ENCODE peak calls at places on chromosomes 16 and 17, in four cellular contexts. One of them, this sample, is unnamed.

GRCh38 chr16:58197314-58198012 is 443 bp downstream of the CSNK2A2 start:
- DNase-seq in HepG2: no peak
- DNase-seq in K562: peak; percentile 70
- DNase-seq in WTC11: peak; percentile 19
- DNase-seq in this sample: no peak

GRCh38 chr17:68318103-68318991 is 27.1 kb downstream of the ARSG start:
- DNase-seq in WTC11: no peak
- DNase-seq in HepG2: peak; percentile 87
- DNase-seq in K562: no peak
- DNase-seq in this sample: peak; percentile 53

GRCh38 chr17:75241996-75242460 is 19.4 kb downstream of the GGA3 start:
- DNase-seq in WTC11: no peak
- DNase-seq in HepG2: no peak
- DNase-seq in K562: no peak
- DNase-seq in this sample: no peak

GRCh38 chr16:49468611-49469322 is 95.2 kb downstream of the C16orf78 start:
- DNase-seq in K562: no peak
- DNase-seq in HepG2: no peak
- DNase-seq in WTC11: no peak
- DNase-seq in this sample: no peak

GRCh38 chr16:87490091-87490798 is 2.6 kb downstream of the ZCCHC14 start:
- DNase-seq in K562: no peak
- DNase-seq in HepG2: no peak
- DNase-seq in WTC11: no peak
- DNase-seq in this sample: no peak

GRCh38 chr16:3171181-3171854 is 16.7 kb upstream of the OR1F1 start:
- DNase-seq in WTC11: peak; percentile 72
- DNase-seq in K562: no peak
- DNase-seq in HepG2: no peak
- DNase-seq in this sample: no peak

GRCh38 chr16:77409311-77409710 is 25.5 kb downstream of the ADAMTS18 start:
- DNase-seq in HepG2: no peak
- DNase-seq in WTC11: no peak
- DNase-seq in K562: no peak
- DNase-seq in this sample: no peak

GRCh38 chr16:4053663-4054479 is 62.4 kb downstream of the ADCY9 start:
- DNase-seq in WTC11: no peak
- DNase-seq in HepG2: no peak
- DNase-seq in K562: no peak
- DNase-seq in this sample: no peak

GRCh38 chr17:73091410-73091769 is 1.1 kb downstream of the SLC39A11 start:
- DNase-seq in WTC11: no peak
- DNase-seq in K562: no peak
- DNase-seq in HepG2: no peak
- DNase-seq in this sample: no peak

GRCh38 chr17:3681565-3681964 is 13.0 kb downstream of the EMC6 start:
- DNase-seq in WTC11: no peak
- DNase-seq in K562: no peak
- DNase-seq in HepG2: no peak
- DNase-seq in this sample: no peak

GRCh38 chr17:5508855-5509254 is 22.5 kb downstream of the MIS12 start:
- DNase-seq in HepG2: peak; percentile 29
- DNase-seq in WTC11: peak; percentile 41
- DNase-seq in K562: no peak
- DNase-seq in this sample: no peak

GRCh38 chr17:74361613-74362391 is at the start of gene BTBD17:
- DNase-seq in HepG2: peak; percentile 30
- DNase-seq in K562: peak; percentile 82
- DNase-seq in WTC11: peak; percentile 87
- DNase-seq in this sample: peak; percentile 74

GRCh38 chr17:34370997-34371395 is 8.0 kb upstream of the CCL1 start:
- DNase-seq in K562: no peak
- DNase-seq in HepG2: no peak
- DNase-seq in WTC11: no peak
- DNase-seq in this sample: no peak

GRCh38 chr16:11078812-11079459 is 134.6 kb downstream of the CLEC16A start:
- DNase-seq in K562: no peak
- DNase-seq in HepG2: no peak
- DNase-seq in WTC11: no peak
- DNase-seq in this sample: no peak

GRCh38 chr17:56832446-56832845 is 1.3 kb downstream of the C17orf67 start:
- DNase-seq in K562: no peak
- DNase-seq in WTC11: no peak
- DNase-seq in HepG2: peak; percentile 33
- DNase-seq in this sample: no peak

GRCh38 chr17:20935740-20936139 is 107.1 kb downstream of the USP22 start:
- DNase-seq in HepG2: no peak
- DNase-seq in K562: no peak
- DNase-seq in WTC11: no peak
- DNase-seq in this sample: no peak

GRCh38 chr16:798666-799065 is 1.9 kb downstream of the GNG13 start:
- DNase-seq in WTC11: no peak
- DNase-seq in HepG2: no peak
- DNase-seq in K562: no peak
- DNase-seq in this sample: no peak

GRCh38 chr16:66927012-66927436 is 1.7 kb upstream of the RRAD start:
- DNase-seq in HepG2: peak; percentile 68
- DNase-seq in WTC11: peak; percentile 24
- DNase-seq in K562: no peak
- DNase-seq in this sample: peak; percentile 52

GRCh38 chr17:55296171-55296695 is 31.5 kb downstream of the HLF start:
- DNase-seq in HepG2: no peak
- DNase-seq in K562: no peak
- DNase-seq in WTC11: no peak
- DNase-seq in this sample: no peak

GRCh38 chr16:57757326-57757786 is 21.8 kb downstream of the KATNB1 start:
- DNase-seq in WTC11: peak; percentile 94
- DNase-seq in HepG2: peak; percentile 73
- DNase-seq in K562: peak; percentile 94
- DNase-seq in this sample: peak; percentile 89

GRCh38 chr17:36668824-36669223 is 67.4 kb downstream of the MRM1 start:
- DNase-seq in K562: no peak
- DNase-seq in WTC11: no peak
- DNase-seq in HepG2: no peak
- DNase-seq in this sample: no peak

GRCh38 chr16:72794986-72795385 is 252.9 kb downstream of the ZFHX3 start:
- DNase-seq in K562: no peak
- DNase-seq in WTC11: no peak
- DNase-seq in HepG2: no peak
- DNase-seq in this sample: no peak

GRCh38 chr16:72787519-72788268 is 260.2 kb downstream of the ZFHX3 start:
- DNase-seq in K562: no peak
- DNase-seq in HepG2: no peak
- DNase-seq in WTC11: peak; percentile 56
- DNase-seq in this sample: no peak

GRCh38 chr17:44362964-44363612 is 565 bp downstream of the FAM171A2 start:
- DNase-seq in HepG2: no peak
- DNase-seq in K562: peak; percentile 83
- DNase-seq in WTC11: no peak
- DNase-seq in this sample: peak; percentile 68

GRCh38 chr17:50210249-50211225 is 9.1 kb upstream of the COL1A1 start:
- DNase-seq in HepG2: peak; percentile 77
- DNase-seq in K562: peak; percentile 73
- DNase-seq in WTC11: peak; percentile 44
- DNase-seq in this sample: peak; percentile 54

GRCh38 chr17:49121696-49122292 is 10.8 kb upstream of the B4GALNT2 start:
- DNase-seq in WTC11: no peak
- DNase-seq in K562: no peak
- DNase-seq in HepG2: no peak
- DNase-seq in this sample: no peak

GRCh38 chr16:52466998-52467397 is 79.9 kb downstream of the TOX3 start:
- DNase-seq in HepG2: no peak
- DNase-seq in WTC11: no peak
- DNase-seq in K562: no peak
- DNase-seq in this sample: no peak

GRCh38 chr17:9192010-9192409 is 170.7 kb downstream of the NTN1 start:
- DNase-seq in HepG2: no peak
- DNase-seq in WTC11: no peak
- DNase-seq in K562: no peak
- DNase-seq in this sample: no peak

GRCh38 chr16:48317614-48318013 is 67.6 kb downstream of the SIAH1 start:
- DNase-seq in WTC11: no peak
- DNase-seq in HepG2: no peak
- DNase-seq in K562: peak; percentile 21
- DNase-seq in this sample: no peak

GRCh38 chr17:7014995-7015586 is 2.7 kb downstream of the RNASEK start:
- DNase-seq in K562: no peak
- DNase-seq in HepG2: no peak
- DNase-seq in WTC11: no peak
- DNase-seq in this sample: no peak

GRCh38 chr16:10080031-10080772 is 102.0 kb downstream of the GRIN2A start:
- DNase-seq in HepG2: no peak
- DNase-seq in K562: no peak
- DNase-seq in WTC11: no peak
- DNase-seq in this sample: no peak

GRCh38 chr16:53689636-53690035 is 14.0 kb downstream of the RPGRIP1L start:
- DNase-seq in WTC11: no peak
- DNase-seq in HepG2: no peak
- DNase-seq in K562: no peak
- DNase-seq in this sample: no peak

GRCh38 chr16:72434159-72434558 is 262.2 kb upstream of the PMFBP1 start:
- DNase-seq in K562: no peak
- DNase-seq in HepG2: no peak
- DNase-seq in WTC11: no peak
- DNase-seq in this sample: peak; percentile 77

GRCh38 chr17:21302711-21303425 is 18.4 kb downstream of the MAP2K3 start:
- DNase-seq in WTC11: no peak
- DNase-seq in K562: no peak
- DNase-seq in HepG2: no peak
- DNase-seq in this sample: no peak

GRCh38 chr17:59837362-59838195 is 55.2 kb downstream of the TUBD1 start:
- DNase-seq in HepG2: peak; percentile 100
- DNase-seq in K562: peak; percentile 74
- DNase-seq in WTC11: peak; percentile 54
- DNase-seq in this sample: peak; percentile 100

GRCh38 chr17:79269620-79270019 is 195.0 kb downstream of the ENGASE start:
- DNase-seq in K562: no peak
- DNase-seq in WTC11: peak; percentile 29
- DNase-seq in HepG2: no peak
- DNase-seq in this sample: no peak

GRCh38 chr17:79276824-79277223 is 202.2 kb downstream of the ENGASE start:
- DNase-seq in K562: no peak
- DNase-seq in WTC11: no peak
- DNase-seq in HepG2: no peak
- DNase-seq in this sample: no peak

GRCh38 chr17:79272220-79272619 is 197.6 kb downstream of the ENGASE start:
- DNase-seq in HepG2: no peak
- DNase-seq in WTC11: no peak
- DNase-seq in K562: no peak
- DNase-seq in this sample: no peak

GRCh38 chr17:79273660-79274059 is 199.0 kb downstream of the ENGASE start:
- DNase-seq in K562: no peak
- DNase-seq in HepG2: no peak
- DNase-seq in WTC11: no peak
- DNase-seq in this sample: no peak

DNA sequence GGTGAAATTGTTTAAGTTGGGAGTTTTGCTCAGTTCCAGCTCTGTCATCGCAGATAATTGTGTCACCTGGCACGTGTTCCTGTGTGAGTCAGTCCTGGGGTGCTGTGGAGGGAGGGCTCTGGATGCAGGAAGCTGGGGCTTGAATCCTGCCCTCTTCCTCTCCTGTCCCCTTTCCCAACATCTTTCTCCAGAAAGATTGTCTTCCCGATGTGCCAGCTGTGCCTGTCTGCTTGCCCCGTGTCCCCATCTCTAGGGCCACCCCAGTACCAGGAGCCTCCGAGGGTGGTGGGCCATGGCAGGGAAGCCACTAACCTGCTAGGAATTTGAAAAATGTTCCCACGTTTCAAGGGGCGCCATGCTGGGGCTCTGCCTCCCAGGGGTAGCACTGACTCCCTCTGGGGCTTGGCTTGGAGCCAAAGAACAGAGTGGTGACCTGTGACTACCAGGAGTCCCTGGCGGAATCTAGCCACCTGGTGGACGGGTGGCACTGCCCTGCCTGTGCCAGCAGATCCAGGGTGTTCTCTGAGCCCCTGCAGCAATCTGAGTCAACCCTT is 198.1 kb downstream of the ENGASE start:
- DNase-seq in WTC11: no peak
- DNase-seq in HepG2: peak; percentile 16
- DNase-seq in K562: no peak
- DNase-seq in this sample: peak; percentile 71
- TF ChIP-seq HMGXB4 in WTC11: no peak
- TF ChIP-seq HMGXB4 in HepG2: no peak
- TF ChIP-seq HMGXB4 in K562: no peak
- TF ChIP-seq HMGXB4 in this sample: no peak

GRCh38 chr16:25721439-25721838 is 29.7 kb downstream of the HS3ST4 start:
- DNase-seq in K562: no peak
- DNase-seq in HepG2: no peak
- DNase-seq in WTC11: no peak
- DNase-seq in this sample: no peak
- TF ChIP-seq HMGXB4 in K562: no peak
- TF ChIP-seq HMGXB4 in HepG2: no peak
- TF ChIP-seq HMGXB4 in WTC11: no peak
- TF ChIP-seq HMGXB4 in this sample: no peak

DNA sequence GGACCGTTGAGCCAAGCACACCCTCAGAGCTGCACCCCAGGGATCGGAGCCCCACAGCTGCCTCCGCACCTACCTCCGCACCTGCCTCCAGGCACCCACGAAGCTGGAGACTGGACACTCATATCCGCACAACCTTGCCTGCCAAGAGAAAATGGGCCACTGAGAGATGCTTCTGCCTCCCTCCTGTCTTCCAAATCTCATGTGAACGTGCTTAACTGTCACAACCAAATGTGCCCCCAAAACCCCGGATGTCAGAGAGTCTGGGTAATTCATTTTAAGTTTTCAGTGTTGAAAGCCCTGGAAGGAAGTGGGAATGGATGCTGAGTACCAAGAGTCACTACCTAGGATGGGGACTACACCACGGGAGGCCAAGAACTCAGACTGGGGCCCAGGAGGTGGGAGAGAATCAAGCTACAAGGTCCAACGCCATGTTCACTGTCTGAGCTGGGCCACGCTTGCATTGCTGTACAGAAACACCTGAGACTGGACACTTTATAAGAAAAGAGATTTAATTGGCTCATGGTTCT is 49.5 kb upstream of the MEAK7 start:
- DNase-seq in WTC11: no peak
- DNase-seq in HepG2: no peak
- DNase-seq in K562: no peak
- DNase-seq in this sample: no peak
- TF ChIP-seq HMGXB4 in WTC11: no peak
- TF ChIP-seq HMGXB4 in HepG2: no peak
- TF ChIP-seq HMGXB4 in K562: no peak
- TF ChIP-seq HMGXB4 in this sample: no peak

GRCh38 chr17:42849031-42849430 is 2.0 kb upstream of the AOC3 start:
- DNase-seq in HepG2: no peak
- DNase-seq in WTC11: no peak
- DNase-seq in K562: no peak
- DNase-seq in this sample: no peak

GRCh38 chr17:42850964-42851363 is at the start of gene AOC3:
- DNase-seq in HepG2: peak; percentile 28
- DNase-seq in WTC11: no peak
- DNase-seq in K562: no peak
- DNase-seq in this sample: no peak

GRCh38 chr17:42852351-42852750 is 1.4 kb downstream of the AOC3 start:
- DNase-seq in HepG2: no peak
- DNase-seq in K562: no peak
- DNase-seq in WTC11: no peak
- DNase-seq in this sample: no peak

GRCh38 chr17:42848093-42848492 is 2.9 kb upstream of the AOC3 start:
- DNase-seq in K562: no peak
- DNase-seq in HepG2: no peak
- DNase-seq in WTC11: no peak
- DNase-seq in this sample: no peak

GRCh38 chr17:42849451-42850157 is 1.4 kb upstream of the AOC3 start:
- DNase-seq in WTC11: no peak
- DNase-seq in HepG2: no peak
- DNase-seq in K562: peak; percentile 60
- DNase-seq in this sample: no peak
- TF ChIP-seq HMGXB4 in WTC11: no peak
- TF ChIP-seq HMGXB4 in HepG2: no peak
- TF ChIP-seq HMGXB4 in K562: no peak
- TF ChIP-seq HMGXB4 in this sample: no peak